ENCODE peak calls at places on chromosomes 7 and 10, in nine cellular contexts. One of them, this sample, is unnamed.

GRCh38 chr10:1142596-1142995 is 86.4 kb downstream of the WDR37 start:
- DNase-seq in WTC11: no peak
- DNase-seq in IMR-90: no peak
- DNase-seq in astrocyte: no peak
- DNase-seq in left ventricle myocardium inferior: no peak
- DNase-seq in progenitor cell of endocrine pancreas: no peak
- DNase-seq in lower lobe of right lung: no peak
- DNase-seq in PC-9: no peak
- DNase-seq in SK-N-SH: no peak
- DNase-seq in this sample: no peak

GRCh38 chr7:129689995-129690581 is 78.6 kb downstream of the NRF1 start:
- DNase-seq in PC-9: no peak
- DNase-seq in IMR-90: no peak
- DNase-seq in astrocyte: no peak
- DNase-seq in lower lobe of right lung: peak; percentile 44
- DNase-seq in WTC11: no peak
- DNase-seq in progenitor cell of endocrine pancreas: no peak
- DNase-seq in SK-N-SH: no peak
- DNase-seq in left ventricle myocardium inferior: no peak
- DNase-seq in this sample: no peak

GRCh38 chr7:77734590-77735421 is 38.5 kb downstream of the RSBN1L start:
- DNase-seq in lower lobe of right lung: no peak
- DNase-seq in astrocyte: no peak
- DNase-seq in WTC11: no peak
- DNase-seq in SK-N-SH: no peak
- DNase-seq in PC-9: no peak
- DNase-seq in left ventricle myocardium inferior: no peak
- DNase-seq in IMR-90: no peak
- DNase-seq in progenitor cell of endocrine pancreas: no peak
- DNase-seq in this sample: no peak

GRCh38 chr7:128381161-128381821 is 19.8 kb upstream of the PRRT4 start:
- DNase-seq in IMR-90: no peak
- DNase-seq in astrocyte: no peak
- DNase-seq in PC-9: peak; percentile 83
- DNase-seq in progenitor cell of endocrine pancreas: no peak
- DNase-seq in SK-N-SH: peak; percentile 76
- DNase-seq in WTC11: peak; percentile 89
- DNase-seq in left ventricle myocardium inferior: peak; percentile 46
- DNase-seq in lower lobe of right lung: peak; percentile 65
- DNase-seq in this sample: peak; percentile 66

GRCh38 chr7:140294454-140294853 is 103.9 kb downstream of the SLC37A3 start:
- DNase-seq in SK-N-SH: no peak
- DNase-seq in IMR-90: no peak
- DNase-seq in WTC11: no peak
- DNase-seq in PC-9: no peak
- DNase-seq in progenitor cell of endocrine pancreas: no peak
- DNase-seq in astrocyte: no peak
- DNase-seq in left ventricle myocardium inferior: no peak
- DNase-seq in lower lobe of right lung: no peak
- DNase-seq in this sample: no peak

GRCh38 chr7:151342811-151343210 is 1.2 kb downstream of the NUB1 start:
- DNase-seq in lower lobe of right lung: no peak
- DNase-seq in astrocyte: no peak
- DNase-seq in PC-9: no peak
- DNase-seq in IMR-90: no peak
- DNase-seq in left ventricle myocardium inferior: no peak
- DNase-seq in SK-N-SH: peak; percentile 32
- DNase-seq in progenitor cell of endocrine pancreas: no peak
- DNase-seq in WTC11: no peak
- DNase-seq in this sample: no peak

GRCh38 chr10:47340613-47341170 is 7.5 kb upstream of the RBP3 start:
- DNase-seq in SK-N-SH: peak; percentile 83
- DNase-seq in PC-9: peak; percentile 50
- DNase-seq in astrocyte: no peak
- DNase-seq in progenitor cell of endocrine pancreas: peak; percentile 74
- DNase-seq in left ventricle myocardium inferior: peak; percentile 52
- DNase-seq in WTC11: peak; percentile 86
- DNase-seq in IMR-90: peak; percentile 60
- DNase-seq in lower lobe of right lung: no peak
- DNase-seq in this sample: peak; percentile 83

GRCh38 chr10:77898323-77899079 is 28.1 kb downstream of the DLG5 start:
- DNase-seq in progenitor cell of endocrine pancreas: no peak
- DNase-seq in left ventricle myocardium inferior: no peak
- DNase-seq in astrocyte: no peak
- DNase-seq in WTC11: no peak
- DNase-seq in lower lobe of right lung: peak; percentile 59
- DNase-seq in SK-N-SH: peak; percentile 57
- DNase-seq in PC-9: no peak
- DNase-seq in IMR-90: no peak
- DNase-seq in this sample: no peak

GRCh38 chr10:3889961-3890522 is 105.0 kb upstream of the KLF6 start:
- DNase-seq in astrocyte: peak; percentile 95
- DNase-seq in left ventricle myocardium inferior: no peak
- DNase-seq in lower lobe of right lung: no peak
- DNase-seq in WTC11: no peak
- DNase-seq in IMR-90: peak; percentile 87
- DNase-seq in progenitor cell of endocrine pancreas: no peak
- DNase-seq in SK-N-SH: no peak
- DNase-seq in PC-9: peak; percentile 89
- DNase-seq in this sample: no peak

GRCh38 chr7:101728128-101728527 is 89.3 kb upstream of the CUX1 start:
- DNase-seq in left ventricle myocardium inferior: no peak
- DNase-seq in SK-N-SH: no peak
- DNase-seq in IMR-90: no peak
- DNase-seq in PC-9: no peak
- DNase-seq in astrocyte: no peak
- DNase-seq in progenitor cell of endocrine pancreas: no peak
- DNase-seq in lower lobe of right lung: no peak
- DNase-seq in WTC11: no peak
- DNase-seq in this sample: no peak

GRCh38 chr7:48285365-48285764 is 114.1 kb downstream of the ABCA13 start:
- DNase-seq in WTC11: no peak
- DNase-seq in PC-9: no peak
- DNase-seq in left ventricle myocardium inferior: no peak
- DNase-seq in lower lobe of right lung: no peak
- DNase-seq in IMR-90: peak; percentile 83
- DNase-seq in progenitor cell of endocrine pancreas: no peak
- DNase-seq in astrocyte: no peak
- DNase-seq in SK-N-SH: no peak
- DNase-seq in this sample: no peak

GRCh38 chr7:44277851-44278250 is 47.5 kb downstream of the CAMK2B start:
- DNase-seq in WTC11: no peak
- DNase-seq in PC-9: no peak
- DNase-seq in progenitor cell of endocrine pancreas: no peak
- DNase-seq in SK-N-SH: peak; percentile 72
- DNase-seq in lower lobe of right lung: peak; percentile 35
- DNase-seq in astrocyte: no peak
- DNase-seq in left ventricle myocardium inferior: peak; percentile 83
- DNase-seq in IMR-90: peak; percentile 47
- DNase-seq in this sample: no peak

GRCh38 chr7:99625321-99625720 is 8.6 kb downstream of the ZSCAN25 start:
- DNase-seq in WTC11: no peak
- DNase-seq in left ventricle myocardium inferior: no peak
- DNase-seq in PC-9: no peak
- DNase-seq in SK-N-SH: no peak
- DNase-seq in progenitor cell of endocrine pancreas: no peak
- DNase-seq in lower lobe of right lung: no peak
- DNase-seq in astrocyte: no peak
- DNase-seq in IMR-90: no peak
- DNase-seq in this sample: no peak

GRCh38 chr7:131633342-131633843 is 77.0 kb upstream of the PODXL start:
- DNase-seq in WTC11: no peak
- DNase-seq in PC-9: peak; percentile 99
- DNase-seq in left ventricle myocardium inferior: no peak
- DNase-seq in astrocyte: peak; percentile 53
- DNase-seq in lower lobe of right lung: no peak
- DNase-seq in SK-N-SH: no peak
- DNase-seq in IMR-90: peak; percentile 74
- DNase-seq in progenitor cell of endocrine pancreas: no peak
- DNase-seq in this sample: no peak

DNA sequence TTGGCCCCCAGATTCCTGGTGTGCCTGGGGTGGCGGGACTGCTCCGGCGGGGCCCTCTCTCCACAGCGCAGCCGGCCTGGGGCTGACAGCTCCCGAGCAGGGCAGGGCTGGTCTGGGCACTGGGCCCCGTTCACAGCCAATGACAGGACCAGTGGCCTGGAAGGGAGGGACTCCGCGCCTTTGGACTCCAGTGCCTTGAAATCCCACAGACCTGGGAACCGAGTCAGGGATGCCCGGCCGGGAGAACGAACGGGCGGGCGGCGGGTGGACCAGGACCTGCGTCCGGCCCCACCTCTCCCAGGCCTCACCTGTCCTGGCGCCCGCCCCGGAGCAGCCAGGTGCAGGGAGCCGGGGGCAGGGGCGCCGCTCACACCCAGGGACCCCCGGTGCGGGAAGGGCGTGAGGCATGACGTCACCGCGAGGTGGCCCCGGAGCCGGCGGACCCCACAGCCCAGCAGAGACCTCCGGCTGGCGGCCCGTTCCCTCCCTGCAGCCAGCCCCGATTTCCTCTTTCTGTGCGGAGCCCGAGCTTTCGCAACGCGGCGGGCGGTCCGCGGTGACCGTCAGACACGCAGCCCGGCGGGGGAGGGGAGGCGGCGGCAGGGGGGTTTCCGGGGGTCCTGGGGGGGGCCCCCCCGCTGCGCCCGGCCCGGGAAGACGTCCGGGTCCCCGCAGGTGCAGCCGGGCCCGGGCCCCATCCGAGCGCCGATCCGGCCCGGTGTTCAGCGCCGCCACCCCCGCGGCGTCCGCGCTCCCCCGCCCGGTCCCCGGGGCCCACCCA is 743 bp downstream of the ADAP1 start:
- DNase-seq in progenitor cell of endocrine pancreas: no peak
- DNase-seq in SK-N-SH: peak; percentile 88
- DNase-seq in WTC11: peak; percentile 63
- DNase-seq in IMR-90: peak; percentile 17
- DNase-seq in astrocyte: peak; percentile 29
- DNase-seq in lower lobe of right lung: peak; percentile 86
- DNase-seq in PC-9: peak; percentile 57
- DNase-seq in left ventricle myocardium inferior: peak; percentile 57
- DNase-seq in this sample: no peak
- TF ChIP-seq CTCF in progenitor cell of endocrine pancreas: no peak
- TF ChIP-seq CTCF in SK-N-SH: no peak
- TF ChIP-seq CTCF in WTC11: no peak
- TF ChIP-seq CTCF in IMR-90: no peak
- TF ChIP-seq CTCF in astrocyte: no peak
- TF ChIP-seq CTCF in lower lobe of right lung: no peak
- TF ChIP-seq CTCF in PC-9: no peak
- TF ChIP-seq CTCF in left ventricle myocardium inferior: no peak
- TF ChIP-seq CTCF in this sample: no peak

DNA sequence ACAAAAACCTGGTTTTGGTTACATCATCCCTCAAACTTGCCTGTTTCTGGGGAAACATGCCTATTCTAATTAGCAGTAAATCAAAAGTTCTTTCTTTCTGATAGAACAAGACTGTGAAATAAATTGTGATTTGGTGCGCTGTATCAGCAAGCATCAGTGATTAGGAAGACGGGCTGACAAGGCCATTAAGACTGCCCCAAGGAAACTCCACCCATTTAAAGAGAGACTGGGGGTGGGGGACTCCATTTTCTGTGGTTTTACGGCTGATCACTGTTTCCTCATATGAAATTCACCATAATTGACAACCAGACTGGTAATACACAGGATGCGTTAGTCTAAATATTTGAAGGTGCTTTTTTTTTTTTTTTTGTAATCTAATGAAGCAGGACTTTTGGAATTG is 68.7 kb downstream of the MBL2 start:
- DNase-seq in SK-N-SH: peak; percentile 34
- DNase-seq in lower lobe of right lung: no peak
- DNase-seq in IMR-90: no peak
- DNase-seq in PC-9: peak; percentile 64
- DNase-seq in progenitor cell of endocrine pancreas: no peak
- DNase-seq in WTC11: no peak
- DNase-seq in astrocyte: peak; percentile 19
- DNase-seq in left ventricle myocardium inferior: no peak
- DNase-seq in this sample: no peak
- TF ChIP-seq CTCF in SK-N-SH: no peak
- TF ChIP-seq CTCF in lower lobe of right lung: no peak
- TF ChIP-seq CTCF in IMR-90: no peak
- TF ChIP-seq CTCF in PC-9: no peak
- TF ChIP-seq CTCF in progenitor cell of endocrine pancreas: no peak
- TF ChIP-seq CTCF in WTC11: no peak
- TF ChIP-seq CTCF in astrocyte: no peak
- TF ChIP-seq CTCF in left ventricle myocardium inferior: no peak
- TF ChIP-seq CTCF in this sample: no peak

GRCh38 chr10:63504145-63504881 is 16.9 kb upstream of the REEP3 start:
- DNase-seq in lower lobe of right lung: no peak
- DNase-seq in WTC11: no peak
- DNase-seq in SK-N-SH: no peak
- DNase-seq in IMR-90: no peak
- DNase-seq in progenitor cell of endocrine pancreas: no peak
- DNase-seq in PC-9: peak; percentile 97
- DNase-seq in left ventricle myocardium inferior: no peak
- DNase-seq in astrocyte: no peak
- DNase-seq in this sample: no peak
- TF ChIP-seq CTCF in lower lobe of right lung: no peak
- TF ChIP-seq CTCF in WTC11: no peak
- TF ChIP-seq CTCF in SK-N-SH: no peak
- TF ChIP-seq CTCF in IMR-90: no peak
- TF ChIP-seq CTCF in progenitor cell of endocrine pancreas: no peak
- TF ChIP-seq CTCF in PC-9: no peak
- TF ChIP-seq CTCF in left ventricle myocardium inferior: no peak
- TF ChIP-seq CTCF in astrocyte: no peak
- TF ChIP-seq CTCF in this sample: no peak

GRCh38 chr7:50073093-50073492 is 20.0 kb downstream of the ZPBP start:
- DNase-seq in SK-N-SH: no peak
- DNase-seq in astrocyte: no peak
- DNase-seq in IMR-90: no peak
- DNase-seq in lower lobe of right lung: no peak
- DNase-seq in PC-9: no peak
- DNase-seq in WTC11: no peak
- DNase-seq in left ventricle myocardium inferior: no peak
- DNase-seq in progenitor cell of endocrine pancreas: no peak
- DNase-seq in this sample: no peak

GRCh38 chr7:50069613-50070012 is 23.4 kb downstream of the ZPBP start:
- DNase-seq in IMR-90: no peak
- DNase-seq in WTC11: peak; percentile 23
- DNase-seq in astrocyte: peak; percentile 2
- DNase-seq in SK-N-SH: no peak
- DNase-seq in PC-9: peak; percentile 39
- DNase-seq in left ventricle myocardium inferior: no peak
- DNase-seq in lower lobe of right lung: peak; percentile 51
- DNase-seq in progenitor cell of endocrine pancreas: no peak
- DNase-seq in this sample: peak; percentile 29

GRCh38 chr7:50068850-50069551 is 24.0 kb downstream of the ZPBP start:
- DNase-seq in left ventricle myocardium inferior: no peak
- DNase-seq in IMR-90: no peak
- DNase-seq in SK-N-SH: no peak
- DNase-seq in PC-9: peak; percentile 77
- DNase-seq in lower lobe of right lung: no peak
- DNase-seq in astrocyte: peak; percentile 61
- DNase-seq in WTC11: no peak
- DNase-seq in progenitor cell of endocrine pancreas: no peak
- DNase-seq in this sample: peak; percentile 17

DNA sequence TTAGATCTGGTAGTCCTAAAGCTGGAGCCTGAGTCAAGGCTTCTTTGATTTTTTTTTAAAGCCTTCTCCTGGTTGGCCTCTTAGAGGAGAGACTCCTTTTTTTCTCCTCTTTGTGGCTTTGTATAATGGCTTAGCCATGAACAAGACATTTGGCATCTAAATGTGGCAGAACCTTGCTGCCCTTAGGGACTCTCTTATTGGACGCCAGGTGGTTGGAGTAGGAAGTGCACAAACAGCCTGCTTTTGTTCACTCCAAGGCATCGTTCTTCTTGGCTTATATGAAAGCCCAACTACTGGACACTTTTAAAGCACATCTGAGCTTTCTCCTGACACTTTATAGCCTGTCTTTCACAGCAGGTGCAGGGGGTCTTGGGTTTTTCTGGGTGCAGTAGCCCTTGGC is 25.0 kb downstream of the ZPBP start:
- DNase-seq in IMR-90: no peak
- DNase-seq in SK-N-SH: no peak
- DNase-seq in WTC11: no peak
- DNase-seq in PC-9: no peak
- DNase-seq in progenitor cell of endocrine pancreas: no peak
- DNase-seq in astrocyte: peak; percentile 4
- DNase-seq in left ventricle myocardium inferior: no peak
- DNase-seq in lower lobe of right lung: no peak
- DNase-seq in this sample: no peak
- TF ChIP-seq CTCF in IMR-90: no peak
- TF ChIP-seq CTCF in SK-N-SH: peak; percentile 53
- TF ChIP-seq CTCF in WTC11: no peak
- TF ChIP-seq CTCF in PC-9: peak; percentile 49
- TF ChIP-seq CTCF in progenitor cell of endocrine pancreas: peak; percentile 38
- TF ChIP-seq CTCF in astrocyte: peak; percentile 14
- TF ChIP-seq CTCF in left ventricle myocardium inferior: peak; percentile 49
- TF ChIP-seq CTCF in lower lobe of right lung: peak; percentile 34
- TF ChIP-seq CTCF in this sample: no peak

This sample was measured in GM13976.